ENCODE peak calls at places on chromosome 18, in eight cellular contexts. O is epithelial cell of esophagus; A is stimulated activated CD8-positive, alpha-beta memory T cell treated with anti-CD3 and anti-CD28 coated beads, Interleukin-12 subunit alpha, Interleukin-12 subunit beta, amount 100 ng/mL, for 4 hours; E is NCI-H1048; C is CD4-positive, alpha-beta T cell; N is left cardiac atrium; W is non-pigmented ciliary epithelial cell; R is stimulated activated CD4-positive, alpha-beta T cell treated with anti-CD3 and anti-CD28 coated beads, Interleukin-2, amount 100 ng/mL, for 48 hours. T is an unnamed sample.

GRCh38 chr18:77004555-77005380 is 127.8 kb downstream of the MBP start:
- DNase-seq in O (no peak), A (no peak), E (no peak), C (no peak), N (no peak), W (no peak), R (no peak), T (no peak)

GRCh38 chr18:14945984-14946383 is 198.0 kb downstream of the ANKRD30B start:
- DNase-seq in O (no peak), A (no peak), E (no peak), C (no peak), N (no peak), W (no peak), R (no peak), T (no peak)

GRCh38 chr18:6004683-6005082 is 109.4 kb upstream of the TMEM200C start:
- DNase-seq in O (no peak), A (no peak), E (no peak), C (no peak), N (no peak), W (no peak), R (no peak), T (no peak)

GRCh38 chr18:13022644-13023043 is 31.5 kb downstream of the CEP192 start:
- DNase-seq in O (no peak), A (no peak), E (no peak), C (no peak), N (no peak), W (no peak), R (no peak), T (no peak)

GRCh38 chr18:34758378-34758948 is 48.4 kb downstream of the DTNA start:
- DNase-seq in O (no peak), A (no peak), E (no peak), C (no peak), N (no peak), W (no peak), R (no peak), T (no peak)

GRCh38 chr18:23927821-23928746 is 86.5 kb upstream of the TTC39C start:
- DNase-seq in O (no peak), A (no peak), E (no peak), C (no peak), N (no peak), W (no peak), R (no peak), T (no peak)

GRCh38 chr18:72868666-72869661 is 1.2 kb upstream of the NETO1 start:
- DNase-seq in O (no peak), A (no peak), E (no peak), C (no peak), N (no peak), W (no peak), R (no peak), T (no peak)

GRCh38 chr18:41809652-41810051 is 145.4 kb upstream of the PIK3C3 start:
- DNase-seq in O (peak), A (no peak), E (no peak), C (no peak), N (no peak), W (no peak), R (no peak), T (no peak)

T was measured in SIG-M5.